ENCODE peak calls at places on chromosomes 3 and 15, in six cellular contexts. E, Z, T, U, A and R are unnamed samples.
A peak's percentile ranks its signal among the peaks of the same experiment; 100 is the strongest.

GRCh38 chr15:34259557-34259956 is 34.7 kb downstream of the EMC4 start:
- DNase-seq in E (no peak), Z (no peak), T (no peak), U (no peak), A (no peak), R (no peak)

GRCh38 chr15:73988075-73988969 is 3.8 kb downstream of the STOML1 start:
- DNase-seq in E (no peak), Z (no peak), T (no peak), U (no peak), A (no peak), R (no peak)

GRCh38 chr3:117920240-117920923 is 1114.3 kb downstream of the IGSF11 start:
- DNase-seq in E (no peak), Z (no peak), T (no peak), U (no peak), A (no peak), R (no peak)

GRCh38 chr15:100910556-100910955 is 8.6 kb upstream of the LRRK1 start:
- DNase-seq in E (no peak), Z (no peak), T (no peak), U (no peak), A (no peak), R (no peak)

GRCh38 chr15:101521563-101521962 is 32.1 kb upstream of the PCSK6 start:
- DNase-seq in E (no peak), Z (no peak), T (no peak), U (no peak), A (no peak), R (peak; percentile 96)

GRCh38 chr3:129878355-129878754 is 15.2 kb downstream of the TMCC1 start:
- DNase-seq in E (no peak), Z (no peak), T (no peak), U (no peak), A (no peak), R (no peak)

GRCh38 chr15:92091155-92091734 is 237.7 kb downstream of the SLCO3A1 start:
- DNase-seq in E (peak; percentile 28), Z (peak; percentile 46), T (peak; percentile 63), U (no peak), A (peak; percentile 25), R (peak; percentile 27)

GRCh38 chr3:34067442-34068130 is 269.2 kb downstream of the PDCD6IP start:
- DNase-seq in E (no peak), Z (no peak), T (no peak), U (no peak), A (no peak), R (no peak)

GRCh38 chr3:14319654-14320182 is 82.7 kb upstream of the SLC6A6 start:
- DNase-seq in E (peak; percentile 80), Z (peak; percentile 89), T (peak; percentile 92), U (peak; percentile 72), A (peak; percentile 76), R (peak; percentile 87)

GRCh38 chr15:88243895-88244787 is 12.4 kb downstream of the NTRK3 start:
- DNase-seq in E (peak; percentile 28), Z (peak; percentile 59), T (peak; percentile 68), U (no peak), A (peak; percentile 22), R (peak; percentile 45)

GRCh38 chr15:39919396-39919739 is 698 bp downstream of the GPR176 start:
- DNase-seq in E (no peak), Z (no peak), T (no peak), U (no peak), A (no peak), R (no peak)
- H3K4me3 ChIP-seq in E (peak overlapping the region; percentile 71), Z (peak overlapping the region; percentile 50), T (no peak overlapping the region), U (no peak overlapping the region), A (peak overlapping the region; percentile 79), R (no peak overlapping the region)

DNA sequence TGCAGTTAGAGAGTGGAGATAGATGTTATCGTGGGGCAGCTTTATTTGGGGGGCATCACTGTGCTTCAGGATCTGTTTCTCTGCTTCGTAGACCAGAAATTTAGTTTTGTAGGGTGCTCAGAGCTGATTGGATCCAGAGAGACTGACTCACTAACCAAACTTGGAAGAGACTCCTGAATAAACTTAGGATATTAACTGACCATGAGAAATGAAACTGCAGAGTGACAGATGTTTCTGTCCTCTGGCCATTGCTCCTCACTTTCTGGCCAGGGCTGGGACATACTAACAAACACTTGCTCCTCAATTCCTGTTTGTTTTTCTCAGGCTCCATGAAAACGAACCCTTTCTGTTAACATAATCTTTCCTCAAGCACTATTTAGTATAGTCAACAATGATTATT is 4.3 kb downstream of the ZNF592 start:
- DNase-seq in E (peak; percentile 28), Z (no peak), T (no peak), U (no peak), A (no peak), R (no peak)
- TF ChIP-seq MYC in E (no peak), Z (no peak), T (no peak), U (no peak), A (no peak), R (no peak)

GRCh38 chr15:75145027-75145841 is 56.4 kb upstream of the C15orf39 start:
- DNase-seq in E (peak; percentile 84), Z (peak; percentile 48), T (no peak), U (no peak), A (no peak), R (peak; percentile 66)

GRCh38 chr15:75148293-75148692 is 53.4 kb upstream of the C15orf39 start:
- DNase-seq in E (no peak), Z (no peak), T (no peak), U (no peak), A (no peak), R (no peak)

GRCh38 chr15:75142499-75142898 is 59.2 kb upstream of the C15orf39 start:
- DNase-seq in E (no peak), Z (no peak), T (no peak), U (no peak), A (no peak), R (no peak)

GRCh38 chr15:75140080-75140879 is 61.4 kb upstream of the C15orf39 start:
- DNase-seq in E (peak; percentile 99), Z (no peak), T (peak; percentile 26), U (no peak), A (peak; percentile 22), R (no peak)

DNA sequence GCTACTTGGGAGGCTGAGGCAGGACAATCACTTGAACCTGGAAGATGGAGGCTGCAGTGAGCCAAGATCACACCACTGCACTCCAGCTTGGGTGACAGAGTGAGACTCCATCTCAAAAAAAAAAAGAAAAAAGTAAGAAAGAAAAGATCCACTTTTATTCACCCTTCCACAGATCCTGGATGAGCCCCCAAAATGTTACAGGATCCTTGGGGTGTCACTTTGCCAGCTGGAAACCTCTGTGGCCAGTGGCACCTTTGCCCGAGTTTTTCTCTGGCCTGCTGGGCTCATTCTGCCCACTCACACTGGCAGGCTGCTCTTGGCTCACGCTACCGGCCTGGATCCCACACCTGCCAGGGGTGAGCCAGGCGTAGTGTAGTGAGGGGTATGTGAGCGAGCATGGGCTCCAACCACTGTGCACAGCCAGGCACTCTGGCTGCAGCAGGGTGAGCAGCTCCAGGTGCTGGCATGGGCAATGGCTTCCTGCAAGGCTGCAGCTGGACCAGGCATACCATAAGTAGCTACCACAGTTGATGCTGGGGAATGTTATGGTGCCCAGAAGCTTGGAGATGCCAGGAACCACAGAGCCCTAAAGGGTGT is 57.8 kb upstream of the C15orf39 start:
- DNase-seq in E (no peak), Z (no peak), T (no peak), U (no peak), A (no peak), R (no peak)
- H3K4me3 ChIP-seq in E (no peak overlapping the region), Z (no peak overlapping the region), T (no peak overlapping the region), U (no peak overlapping the region), A (no peak overlapping the region), R (no peak overlapping the region)

GRCh38 chr15:89489376-89489775 is 7.0 kb downstream of the RHCG start:
- DNase-seq in E (no peak), Z (no peak), T (no peak), U (no peak), A (no peak), R (no peak)

GRCh38 chr15:89492934-89493631 is 3.3 kb downstream of the RHCG start:
- DNase-seq in E (no peak), Z (no peak), T (no peak), U (no peak), A (no peak), R (no peak)

GRCh38 chr15:89490081-89490480 is 6.3 kb downstream of the RHCG start:
- DNase-seq in E (no peak), Z (no peak), T (no peak), U (no peak), A (no peak), R (no peak)

GRCh38 chr15:89492111-89492641 is 4.2 kb downstream of the RHCG start:
- DNase-seq in E (no peak), Z (peak; percentile 73), T (peak; percentile 18), U (no peak), A (no peak), R (peak; percentile 56)

DNA sequence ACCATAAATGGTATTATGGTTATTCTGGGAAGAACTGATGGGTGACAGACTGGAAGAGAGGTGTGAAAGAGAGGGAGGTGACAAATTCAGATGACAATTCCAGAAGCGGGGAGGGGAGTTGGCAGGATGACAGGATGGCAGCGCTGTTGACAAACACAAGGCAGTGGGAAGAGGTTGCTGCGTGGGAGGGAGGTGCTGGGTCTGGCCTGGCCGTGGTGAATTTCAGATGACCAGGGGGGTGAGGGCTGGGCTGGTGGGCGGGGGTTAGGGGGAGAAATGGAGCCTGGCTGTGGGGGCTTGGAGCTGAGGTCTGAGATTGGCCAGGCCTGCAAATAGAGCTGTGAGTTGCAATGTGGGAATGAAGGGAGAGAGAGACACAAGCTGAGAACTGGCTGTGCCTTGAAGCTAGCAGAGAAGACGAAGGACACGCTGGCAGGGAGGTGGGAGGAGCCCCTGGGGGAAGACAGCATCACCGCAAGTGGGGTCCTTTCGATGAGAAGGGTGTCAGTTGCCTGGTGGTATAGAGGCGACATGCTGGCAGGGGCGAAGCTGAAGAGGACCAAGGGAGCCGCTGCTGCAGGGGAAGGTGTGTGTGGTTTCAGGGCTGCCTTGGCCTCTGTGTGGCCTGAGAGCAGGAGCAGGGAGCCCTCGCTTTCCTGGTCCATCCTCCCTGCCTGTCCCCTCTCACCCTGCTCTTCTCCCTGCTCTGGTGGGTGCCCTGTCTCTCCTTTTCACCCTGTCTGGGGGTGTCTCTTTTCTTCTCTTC is 5.7 kb downstream of the RHCG start:
- DNase-seq in E (no peak), Z (no peak), T (no peak), U (no peak), A (no peak), R (no peak)
- TF ChIP-seq MYC in E (no peak), Z (no peak), T (no peak), U (no peak), A (no peak), R (no peak)

DNA sequence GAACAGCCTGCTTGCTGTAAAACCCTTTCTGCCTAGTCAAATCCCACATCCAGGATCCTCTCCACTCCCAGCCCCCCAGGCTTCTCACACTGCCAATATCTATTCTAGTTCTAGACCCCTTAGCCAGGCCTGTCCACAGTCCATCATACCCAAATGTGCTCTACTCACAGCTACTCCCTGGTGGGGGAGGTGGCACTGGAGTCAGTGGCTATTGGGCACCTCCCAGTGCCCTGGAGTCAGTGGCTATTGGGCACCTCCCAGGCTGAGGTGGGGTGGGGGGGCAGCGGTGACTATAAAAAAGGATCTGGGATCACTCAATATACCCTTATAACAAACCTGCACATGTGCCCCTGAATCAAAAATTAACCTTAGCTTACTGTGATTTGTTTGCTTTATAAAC is 773 bp upstream of the DISP2 start:
- DNase-seq in E (no peak), Z (no peak), T (no peak), U (no peak), A (no peak), R (no peak)
- H3K4me3 ChIP-seq in E (peak overlapping the region; percentile 67), Z (no peak overlapping the region), T (no peak overlapping the region), U (no peak overlapping the region), A (no peak overlapping the region), R (no peak overlapping the region)